ENCODE peak calls at places on chromosomes 16 and 17, in nine cellular contexts. One of them, this sample, is unnamed.
A peak's percentile ranks its signal among the peaks of the same experiment; 100 is the strongest.

GRCh38 chr16:26263406-26263805 is 571.6 kb downstream of the HS3ST4 start:
- DNase-seq in CD8-positive, alpha-beta T cell: no peak
- DNase-seq in PC-9: no peak
- DNase-seq in stomach: no peak
- DNase-seq in uterus: no peak
- DNase-seq in thoracic aorta: no peak
- DNase-seq in tibial nerve: no peak
- DNase-seq in naive thymus-derived CD4-positive, alpha-beta T cell: no peak
- DNase-seq in breast epithelium: no peak
- DNase-seq in this sample: no peak

GRCh38 chr17:33142703-33143299 is 150.3 kb downstream of the ASIC2 start:
- DNase-seq in CD8-positive, alpha-beta T cell: no peak
- DNase-seq in PC-9: peak; percentile 14
- DNase-seq in stomach: no peak
- DNase-seq in uterus: no peak
- DNase-seq in thoracic aorta: no peak
- DNase-seq in tibial nerve: peak; percentile 12
- DNase-seq in naive thymus-derived CD4-positive, alpha-beta T cell: no peak
- DNase-seq in breast epithelium: no peak
- DNase-seq in this sample: peak; percentile 47

GRCh38 chr17:62676231-62676943 is 48.9 kb downstream of the MRC2 start:
- DNase-seq in CD8-positive, alpha-beta T cell: no peak
- DNase-seq in PC-9: no peak
- DNase-seq in stomach: no peak
- DNase-seq in uterus: no peak
- DNase-seq in thoracic aorta: no peak
- DNase-seq in tibial nerve: no peak
- DNase-seq in naive thymus-derived CD4-positive, alpha-beta T cell: no peak
- DNase-seq in breast epithelium: no peak
- DNase-seq in this sample: no peak

GRCh38 chr17:50148226-50149098 is 2.0 kb downstream of the PPP1R9B start:
- DNase-seq in CD8-positive, alpha-beta T cell: peak; percentile 68
- DNase-seq in PC-9: peak; percentile 76
- DNase-seq in stomach: peak; percentile 62
- DNase-seq in uterus: peak; percentile 65
- DNase-seq in thoracic aorta: peak; percentile 54
- DNase-seq in tibial nerve: peak; percentile 54
- DNase-seq in naive thymus-derived CD4-positive, alpha-beta T cell: peak; percentile 43
- DNase-seq in breast epithelium: peak; percentile 71
- DNase-seq in this sample: peak; percentile 56

GRCh38 chr16:80802902-80803301 is 1.5 kb downstream of the CDYL2 start:
- DNase-seq in CD8-positive, alpha-beta T cell: no peak
- DNase-seq in PC-9: no peak
- DNase-seq in stomach: no peak
- DNase-seq in uterus: no peak
- DNase-seq in thoracic aorta: no peak
- DNase-seq in tibial nerve: no peak
- DNase-seq in naive thymus-derived CD4-positive, alpha-beta T cell: no peak
- DNase-seq in breast epithelium: no peak
- DNase-seq in this sample: no peak

GRCh38 chr16:84396537-84397008 is 28.2 kb downstream of the ATP2C2 start:
- DNase-seq in CD8-positive, alpha-beta T cell: no peak
- DNase-seq in PC-9: peak; percentile 82
- DNase-seq in stomach: no peak
- DNase-seq in uterus: no peak
- DNase-seq in thoracic aorta: no peak
- DNase-seq in tibial nerve: no peak
- DNase-seq in naive thymus-derived CD4-positive, alpha-beta T cell: no peak
- DNase-seq in breast epithelium: no peak
- DNase-seq in this sample: no peak

GRCh38 chr17:77568540-77568939 is 390.0 kb upstream of the TNRC6C start:
- DNase-seq in CD8-positive, alpha-beta T cell: no peak
- DNase-seq in PC-9: no peak
- DNase-seq in stomach: no peak
- DNase-seq in uterus: no peak
- DNase-seq in thoracic aorta: no peak
- DNase-seq in tibial nerve: no peak
- DNase-seq in naive thymus-derived CD4-positive, alpha-beta T cell: no peak
- DNase-seq in breast epithelium: no peak
- DNase-seq in this sample: no peak

GRCh38 chr16:57735755-57736418 is at the start of gene KATNB1:
- DNase-seq in CD8-positive, alpha-beta T cell: no peak
- DNase-seq in PC-9: no peak
- DNase-seq in stomach: no peak
- DNase-seq in uterus: no peak
- DNase-seq in thoracic aorta: no peak
- DNase-seq in tibial nerve: no peak
- DNase-seq in naive thymus-derived CD4-positive, alpha-beta T cell: no peak
- DNase-seq in breast epithelium: no peak
- DNase-seq in this sample: peak; percentile 25

GRCh38 chr17:55632236-55632635 is 90.4 kb downstream of the TMEM100 start:
- DNase-seq in CD8-positive, alpha-beta T cell: no peak
- DNase-seq in PC-9: no peak
- DNase-seq in stomach: no peak
- DNase-seq in uterus: no peak
- DNase-seq in thoracic aorta: no peak
- DNase-seq in tibial nerve: no peak
- DNase-seq in naive thymus-derived CD4-positive, alpha-beta T cell: no peak
- DNase-seq in breast epithelium: no peak
- DNase-seq in this sample: no peak

GRCh38 chr16:25027281-25027680 is 12.1 kb upstream of the ARHGAP17 start:
- DNase-seq in CD8-positive, alpha-beta T cell: no peak
- DNase-seq in PC-9: no peak
- DNase-seq in stomach: no peak
- DNase-seq in uterus: no peak
- DNase-seq in thoracic aorta: no peak
- DNase-seq in tibial nerve: no peak
- DNase-seq in naive thymus-derived CD4-positive, alpha-beta T cell: no peak
- DNase-seq in breast epithelium: no peak
- DNase-seq in this sample: no peak

GRCh38 chr17:73705594-73705993 is 61.3 kb upstream of the SDK2 start:
- DNase-seq in CD8-positive, alpha-beta T cell: no peak
- DNase-seq in PC-9: no peak
- DNase-seq in stomach: no peak
- DNase-seq in uterus: no peak
- DNase-seq in thoracic aorta: no peak
- DNase-seq in tibial nerve: no peak
- DNase-seq in naive thymus-derived CD4-positive, alpha-beta T cell: no peak
- DNase-seq in breast epithelium: no peak
- DNase-seq in this sample: no peak

GRCh38 chr17:37848690-37849616 is 75.3 kb upstream of the TBC1D3K start:
- DNase-seq in CD8-positive, alpha-beta T cell: no peak
- DNase-seq in PC-9: peak; percentile 6
- DNase-seq in stomach: no peak
- DNase-seq in uterus: no peak
- DNase-seq in thoracic aorta: no peak
- DNase-seq in tibial nerve: no peak
- DNase-seq in naive thymus-derived CD4-positive, alpha-beta T cell: no peak
- DNase-seq in breast epithelium: no peak
- DNase-seq in this sample: no peak

GRCh38 chr17:77542551-77543490 is 402.1 kb downstream of the SEC14L1 start:
- DNase-seq in CD8-positive, alpha-beta T cell: peak; percentile 77
- DNase-seq in PC-9: peak; percentile 54
- DNase-seq in stomach: peak; percentile 75
- DNase-seq in uterus: peak; percentile 86
- DNase-seq in thoracic aorta: peak; percentile 53
- DNase-seq in tibial nerve: peak; percentile 90
- DNase-seq in naive thymus-derived CD4-positive, alpha-beta T cell: peak; percentile 64
- DNase-seq in breast epithelium: peak; percentile 78
- DNase-seq in this sample: peak; percentile 84

GRCh38 chr17:82338858-82339633 is 5.5 kb upstream of the SECTM1 start:
- DNase-seq in CD8-positive, alpha-beta T cell: no peak
- DNase-seq in PC-9: peak; percentile 58
- DNase-seq in stomach: peak; percentile 55
- DNase-seq in uterus: peak; percentile 66
- DNase-seq in thoracic aorta: no peak
- DNase-seq in tibial nerve: peak; percentile 38
- DNase-seq in naive thymus-derived CD4-positive, alpha-beta T cell: no peak
- DNase-seq in breast epithelium: no peak
- DNase-seq in this sample: peak; percentile 47

GRCh38 chr17:76171701-76172100 is 30.7 kb upstream of the FOXJ1 start:
- DNase-seq in CD8-positive, alpha-beta T cell: no peak
- DNase-seq in PC-9: no peak
- DNase-seq in stomach: no peak
- DNase-seq in uterus: no peak
- DNase-seq in thoracic aorta: no peak
- DNase-seq in tibial nerve: no peak
- DNase-seq in naive thymus-derived CD4-positive, alpha-beta T cell: no peak
- DNase-seq in breast epithelium: no peak
- DNase-seq in this sample: no peak

GRCh38 chr17:67754001-67754400 is 36.3 kb downstream of the NOL11 start:
- DNase-seq in CD8-positive, alpha-beta T cell: no peak
- DNase-seq in PC-9: no peak
- DNase-seq in stomach: no peak
- DNase-seq in uterus: no peak
- DNase-seq in thoracic aorta: no peak
- DNase-seq in tibial nerve: no peak
- DNase-seq in naive thymus-derived CD4-positive, alpha-beta T cell: no peak
- DNase-seq in breast epithelium: no peak
- DNase-seq in this sample: no peak

DNA sequence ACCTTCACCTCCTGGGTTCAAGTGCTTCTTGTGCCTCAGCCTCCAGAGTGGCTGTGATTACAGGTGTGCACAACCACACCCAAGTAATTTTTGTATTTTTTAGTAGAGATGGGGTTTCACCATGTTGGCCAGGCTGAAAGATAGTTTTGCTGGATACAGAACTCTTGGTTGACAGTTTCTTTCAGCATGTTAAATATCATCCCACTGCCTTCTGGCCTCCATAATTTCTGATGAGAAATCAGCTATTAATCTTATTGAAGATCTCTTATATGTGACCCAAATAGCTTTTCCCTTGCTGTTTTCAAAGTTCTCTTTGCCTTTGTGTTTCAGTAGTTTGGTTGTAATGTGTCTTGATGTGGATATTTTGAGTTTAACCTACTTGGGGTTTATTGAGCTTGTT is 50.3 kb upstream of the BRD7 start:
- DNase-seq in CD8-positive, alpha-beta T cell: no peak
- DNase-seq in PC-9: no peak
- DNase-seq in stomach: no peak
- DNase-seq in uterus: no peak
- DNase-seq in thoracic aorta: no peak
- DNase-seq in tibial nerve: no peak
- DNase-seq in naive thymus-derived CD4-positive, alpha-beta T cell: no peak
- DNase-seq in breast epithelium: no peak
- DNase-seq in this sample: no peak
- H3K9me3 ChIP-seq in CD8-positive, alpha-beta T cell: peaks cover 4% of the 10 kb centered on the region
- H3K9me3 ChIP-seq in PC-9: peaks cover 44% of the 10 kb centered on the region
- H3K9me3 ChIP-seq in stomach: peaks cover 35% of the 10 kb centered on the region
- H3K9me3 ChIP-seq in uterus: peaks cover 25% of the 10 kb centered on the region
- H3K9me3 ChIP-seq in thoracic aorta: peaks cover 27% of the 10 kb centered on the region
- H3K9me3 ChIP-seq in tibial nerve: no peaks in the 10 kb centered on the region
- H3K9me3 ChIP-seq in naive thymus-derived CD4-positive, alpha-beta T cell: peaks cover 20% of the 10 kb centered on the region
- H3K9me3 ChIP-seq in breast epithelium: peaks cover 50% of the 10 kb centered on the region
- H3K9me3 ChIP-seq in this sample: peaks cover 14% of the 10 kb centered on the region

GRCh38 chr17:17965152-17965721 is 7.0 kb downstream of the TOM1L2 start:
- DNase-seq in CD8-positive, alpha-beta T cell: no peak
- DNase-seq in PC-9: no peak
- DNase-seq in stomach: no peak
- DNase-seq in uterus: no peak
- DNase-seq in thoracic aorta: no peak
- DNase-seq in tibial nerve: no peak
- DNase-seq in naive thymus-derived CD4-positive, alpha-beta T cell: no peak
- DNase-seq in breast epithelium: no peak
- DNase-seq in this sample: no peak

GRCh38 chr17:17964710-17965109 is 7.5 kb downstream of the TOM1L2 start:
- DNase-seq in CD8-positive, alpha-beta T cell: no peak
- DNase-seq in PC-9: no peak
- DNase-seq in stomach: no peak
- DNase-seq in uterus: no peak
- DNase-seq in thoracic aorta: no peak
- DNase-seq in tibial nerve: no peak
- DNase-seq in naive thymus-derived CD4-positive, alpha-beta T cell: no peak
- DNase-seq in breast epithelium: no peak
- DNase-seq in this sample: no peak

GRCh38 chr17:17963694-17964436 is 8.3 kb downstream of the TOM1L2 start:
- DNase-seq in CD8-positive, alpha-beta T cell: no peak
- DNase-seq in PC-9: no peak
- DNase-seq in stomach: no peak
- DNase-seq in uterus: no peak
- DNase-seq in thoracic aorta: no peak
- DNase-seq in tibial nerve: no peak
- DNase-seq in naive thymus-derived CD4-positive, alpha-beta T cell: no peak
- DNase-seq in breast epithelium: no peak
- DNase-seq in this sample: no peak

GRCh38 chr17:17963066-17963465 is 9.1 kb downstream of the TOM1L2 start:
- DNase-seq in CD8-positive, alpha-beta T cell: no peak
- DNase-seq in PC-9: no peak
- DNase-seq in stomach: no peak
- DNase-seq in uterus: no peak
- DNase-seq in thoracic aorta: no peak
- DNase-seq in tibial nerve: no peak
- DNase-seq in naive thymus-derived CD4-positive, alpha-beta T cell: no peak
- DNase-seq in breast epithelium: no peak
- DNase-seq in this sample: no peak

GRCh38 chr17:17966399-17966798 is 5.8 kb downstream of the TOM1L2 start:
- DNase-seq in CD8-positive, alpha-beta T cell: no peak
- DNase-seq in PC-9: no peak
- DNase-seq in stomach: no peak
- DNase-seq in uterus: no peak
- DNase-seq in thoracic aorta: no peak
- DNase-seq in tibial nerve: no peak
- DNase-seq in naive thymus-derived CD4-positive, alpha-beta T cell: no peak
- DNase-seq in breast epithelium: no peak
- DNase-seq in this sample: no peak
- H3K4me1 ChIP-seq in CD8-positive, alpha-beta T cell: peaks cover 29% of the 10 kb centered on the region
- H3K4me1 ChIP-seq in PC-9: peaks cover 28% of the 10 kb centered on the region
- H3K4me1 ChIP-seq in stomach: peaks cover 18% of the 10 kb centered on the region
- H3K4me1 ChIP-seq in uterus: peaks cover 8% of the 10 kb centered on the region
- H3K4me1 ChIP-seq in thoracic aorta: peaks cover 18% of the 10 kb centered on the region
- H3K4me1 ChIP-seq in tibial nerve: peaks cover 34% of the 10 kb centered on the region
- H3K4me1 ChIP-seq in naive thymus-derived CD4-positive, alpha-beta T cell: peaks cover 5% of the 10 kb centered on the region
- H3K4me1 ChIP-seq in breast epithelium: no peaks in the 10 kb centered on the region
- H3K4me1 ChIP-seq in this sample: peaks cover 7% of the 10 kb centered on the region

GRCh38 chr16:68136515-68136914 is 51.3 kb downstream of the NFATC3 start:
- DNase-seq in CD8-positive, alpha-beta T cell: no peak
- DNase-seq in PC-9: no peak
- DNase-seq in stomach: no peak
- DNase-seq in uterus: no peak
- DNase-seq in thoracic aorta: no peak
- DNase-seq in tibial nerve: no peak
- DNase-seq in naive thymus-derived CD4-positive, alpha-beta T cell: no peak
- DNase-seq in breast epithelium: no peak
- DNase-seq in this sample: no peak
- H3K4me3 ChIP-seq in CD8-positive, alpha-beta T cell: no peak overlapping the region
- H3K4me3 ChIP-seq in PC-9: no peak overlapping the region
- H3K4me3 ChIP-seq in stomach: no peak overlapping the region
- H3K4me3 ChIP-seq in uterus: no peak overlapping the region
- H3K4me3 ChIP-seq in thoracic aorta: no peak overlapping the region
- H3K4me3 ChIP-seq in tibial nerve: no peak overlapping the region
- H3K4me3 ChIP-seq in naive thymus-derived CD4-positive, alpha-beta T cell: no peak overlapping the region
- H3K4me3 ChIP-seq in breast epithelium: no peak overlapping the region
- H3K4me3 ChIP-seq in this sample: no peak overlapping the region

DNA sequence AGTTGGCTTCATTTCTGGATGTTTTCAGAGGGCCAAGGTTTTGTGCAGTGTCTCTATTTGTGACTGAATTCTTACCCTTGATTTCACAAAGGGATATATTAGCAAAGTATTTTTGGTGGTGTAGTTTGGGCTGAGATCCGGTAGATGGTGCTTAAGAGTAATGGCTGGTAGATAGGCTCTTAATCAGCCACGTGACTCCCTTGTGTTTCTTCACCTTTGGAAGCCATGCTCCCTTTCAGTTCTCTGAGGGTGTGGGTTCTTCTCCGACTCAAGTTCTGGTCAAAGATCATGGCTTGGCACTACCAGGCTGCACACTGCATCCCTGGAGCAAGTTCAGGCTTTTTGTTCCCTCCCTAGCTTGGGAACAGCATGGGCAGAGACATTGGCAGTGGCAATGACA is 887.3 kb downstream of the CDH8 start:
- DNase-seq in CD8-positive, alpha-beta T cell: no peak
- DNase-seq in PC-9: no peak
- DNase-seq in stomach: no peak
- DNase-seq in uterus: no peak
- DNase-seq in thoracic aorta: no peak
- DNase-seq in tibial nerve: no peak
- DNase-seq in naive thymus-derived CD4-positive, alpha-beta T cell: no peak
- DNase-seq in breast epithelium: no peak
- DNase-seq in this sample: peak; percentile 45
- H3K9me3 ChIP-seq in CD8-positive, alpha-beta T cell: no peaks in the 10 kb centered on the region
- H3K9me3 ChIP-seq in PC-9: no peaks in the 10 kb centered on the region
- H3K9me3 ChIP-seq in stomach: peaks cover 5% of the 10 kb centered on the region
- H3K9me3 ChIP-seq in uterus: no peaks in the 10 kb centered on the region
- H3K9me3 ChIP-seq in thoracic aorta: no peaks in the 10 kb centered on the region
- H3K9me3 ChIP-seq in tibial nerve: no peaks in the 10 kb centered on the region
- H3K9me3 ChIP-seq in naive thymus-derived CD4-positive, alpha-beta T cell: peaks cover 12% of the 10 kb centered on the region
- H3K9me3 ChIP-seq in breast epithelium: no peaks in the 10 kb centered on the region
- H3K9me3 ChIP-seq in this sample: no peaks in the 10 kb centered on the region